ENCODE peak calls at places on chromosomes 7 and 10, in ten cellular contexts. A is body of pancreas, R is transverse colon, C is esophagus muscularis mucosa, E is breast epithelium, G is A549, X is gastrocnemius medialis, P is HCT116, S is suprapubic skin, T is IMR-90. M is an unnamed sample. For H3K4me1, the result is how much of the 10 kb centered on the place peaks cover.

GRCh38 chr7:1908823-1909420 is 238.8 kb downstream of the ELFN1 start:
- DNase-seq in A (no peak), R (no peak), C (no peak), E (no peak), G (no peak), X (no peak), P (no peak), S (no peak), T (no peak), M (no peak)

GRCh38 chr10:96686514-96686913 is 33.8 kb downstream of the PIK3AP1 start:
- DNase-seq in A (no peak), R (no peak), C (no peak), E (no peak), G (no peak), X (no peak), P (no peak), S (no peak), T (no peak), M (no peak)

GRCh38 chr7:150969483-150969874 is 8.6 kb downstream of the KCNH2 start:
- DNase-seq in A (no peak), R (no peak), C (no peak), E (no peak), G (no peak), X (no peak), P (no peak), S (no peak), T (no peak), M (no peak)

GRCh38 chr7:44383566-44383965 is 58.2 kb upstream of the CAMK2B start:
- DNase-seq in A (no peak), R (no peak), C (peak), E (no peak), G (no peak), X (no peak), P (no peak), S (no peak), T (peak), M (no peak)

GRCh38 chr7:85659364-85659763 is 472.5 kb upstream of the SEMA3D start:
- DNase-seq in A (no peak), R (no peak), C (no peak), E (no peak), G (no peak), X (no peak), P (no peak), S (no peak), T (peak), M (no peak)

GRCh38 chr7:76185187-76185915 is 16.3 kb upstream of the SRRM3 start:
- DNase-seq in A (no peak), R (no peak), C (no peak), E (no peak), G (no peak), X (no peak), P (no peak), S (no peak), T (no peak), M (no peak)

GRCh38 chr10:88395677-88396076 is 187.4 kb downstream of the RNLS start:
- DNase-seq in A (no peak), R (no peak), C (no peak), E (no peak), G (no peak), X (no peak), P (no peak), S (no peak), T (peak), M (no peak)

GRCh38 chr7:134854816-134855215 is 75.4 kb downstream of the CALD1 start:
- DNase-seq in A (no peak), R (no peak), C (no peak), E (no peak), G (no peak), X (no peak), P (no peak), S (no peak), T (peak), M (no peak)

GRCh38 chr10:105837951-105838350 is 1196.9 kb downstream of the SORCS3 start:
- DNase-seq in A (no peak), R (no peak), C (no peak), E (no peak), G (no peak), X (no peak), P (no peak), S (no peak), T (no peak), M (no peak)

GRCh38 chr7:29308424-29308823 is 113.8 kb downstream of the CHN2 start:
- DNase-seq in A (no peak), R (no peak), C (no peak), E (no peak), G (no peak), X (no peak), P (no peak), S (no peak), T (no peak), M (no peak)

GRCh38 chr10:94123253-94123995 is 129.7 kb downstream of the PLCE1 start:
- DNase-seq in A (peak), R (no peak), C (no peak), E (no peak), G (peak), X (no peak), P (no peak), S (no peak), T (peak), M (no peak)

GRCh38 chr7:45937301-45937700 is 16.2 kb upstream of the IGFBP3 start:
- DNase-seq in A (no peak), R (no peak), C (peak), E (no peak), G (no peak), X (no peak), P (no peak), S (no peak), T (no peak), M (no peak)

GRCh38 chr10:50510517-50511473 is 113.0 kb downstream of the SGMS1 start:
- DNase-seq in A (no peak), R (no peak), C (no peak), E (no peak), G (no peak), X (no peak), P (no peak), S (no peak), T (no peak), M (no peak)

GRCh38 chr10:48306870-48307531 is 524 bp downstream of the MAPK8 start:
- DNase-seq in A (peak), R (peak), C (no peak), E (peak), G (peak), X (peak), P (no peak), S (no peak), T (peak), M (no peak)

GRCh38 chr7:149006345-149006725 is 22.0 kb downstream of the PDIA4 start:
- DNase-seq in A (no peak), R (no peak), C (no peak), E (no peak), G (no peak), X (no peak), P (no peak), S (no peak), T (no peak), M (no peak)

GRCh38 chr7:5532520-5533335 is 109.1 kb upstream of the TNRC18 start:
- DNase-seq in A (peak), R (peak), C (no peak), E (peak), G (no peak), X (no peak), P (no peak), S (peak), T (no peak), M (no peak)

GRCh38 chr7:101818699-101819071 is 1.3 kb downstream of the CUX1 start:
- DNase-seq in A (no peak), R (no peak), C (no peak), E (no peak), G (no peak), X (no peak), P (no peak), S (no peak), T (no peak), M (no peak)

GRCh38 chr7:141115949-141116348 is 42.1 kb downstream of the TMEM178B start:
- DNase-seq in A (peak), R (no peak), C (no peak), E (no peak), G (no peak), X (no peak), P (no peak), S (no peak), T (no peak), M (no peak)

GRCh38 chr10:36349445-36350063 is 707.5 kb upstream of the FZD8 start:
- DNase-seq in A (no peak), R (no peak), C (no peak), E (no peak), G (no peak), X (no peak), P (no peak), S (no peak), T (peak), M (no peak)

GRCh38 chr10:122248356-122249302 is 22.5 kb upstream of the BTBD16 start:
- DNase-seq in A (no peak), R (no peak), C (no peak), E (no peak), G (no peak), X (no peak), P (no peak), S (peak), T (no peak), M (no peak)

GRCh38 chr7:131294553-131294952 is 33.1 kb upstream of the MKLN1 start:
- DNase-seq in A (no peak), R (no peak), C (peak), E (no peak), G (no peak), X (no peak), P (no peak), S (no peak), T (no peak), M (no peak)

GRCh38 chr10:12960939-12961338 is 40.6 kb downstream of the CCDC3 start:
- DNase-seq in A (no peak), R (no peak), C (no peak), E (no peak), G (no peak), X (no peak), P (no peak), S (no peak), T (no peak), M (no peak)

GRCh38 chr7:44727346-44728262 is 21.0 kb upstream of the ZMIZ2 start:
- DNase-seq in A (no peak), R (no peak), C (no peak), E (no peak), G (no peak), X (no peak), P (no peak), S (no peak), T (peak), M (no peak)

GRCh38 chr10:99941942-99942835 is 67.6 kb downstream of the DNMBP start:
- DNase-seq in A (no peak), R (no peak), C (no peak), E (no peak), G (no peak), X (no peak), P (no peak), S (no peak), T (peak), M (no peak)

GRCh38 chr10:11639346-11639745 is 27.9 kb upstream of the USP6NL start:
- DNase-seq in A (no peak), R (no peak), C (no peak), E (no peak), G (no peak), X (no peak), P (no peak), S (no peak), T (no peak), M (no peak)

GRCh38 chr10:100053686-100054460 is 27.8 kb downstream of the CPN1 start:
- DNase-seq in A (no peak), R (no peak), C (no peak), E (no peak), G (no peak), X (no peak), P (no peak), S (no peak), T (no peak), M (no peak)

GRCh38 chr10:45379891-45380540 is 6.0 kb downstream of the ALOX5 start:
- DNase-seq in A (peak), R (peak), C (no peak), E (no peak), G (no peak), X (no peak), P (no peak), S (peak), T (no peak), M (no peak)

GRCh38 chr10:1169186-1169885 is 113.2 kb downstream of the WDR37 start:
- DNase-seq in A (no peak), R (no peak), C (no peak), E (peak), G (no peak), X (no peak), P (no peak), S (peak), T (no peak), M (no peak)

GRCh38 chr10:126906704-126907422 is 1.6 kb downstream of the DOCK1 start:
- DNase-seq in A (peak), R (no peak), C (no peak), E (peak), G (no peak), X (no peak), P (no peak), S (peak), T (no peak), M (no peak)
- H3K4me3 ChIP-seq in A (no peak), R (no peak), C (peak), E (peak), G (peak), X (peak), P (peak), S (peak), T (peak), M (peak)

GRCh38 chr10:30434273-30435067 is 486 bp downstream of the MAP3K8 start:
- DNase-seq in A (peak), R (peak), C (peak), E (peak), G (peak), X (peak), P (peak), S (peak), T (peak), M (peak)
- TF ChIP-seq POLR2A in A (peak), R (peak), C (peak), E (peak), G (peak), X (peak), P (no peak), S (peak), T (no peak), M (peak)

GRCh38 chr7:47401571-47402570 is 180.0 kb downstream of the TNS3 start:
- DNase-seq in A (no peak), R (peak), C (no peak), E (no peak), G (no peak), X (no peak), P (no peak), S (no peak), T (no peak), M (no peak)
- H3K4me1 ChIP-seq in A (under half), R (under half), C (under half), E (under half), G (under half), X (under half), P (under half), S (under half), T (under half), M (under half)

GRCh38 chr7:50159154-50159553 is 66.1 kb upstream of the ZPBP start:
- DNase-seq in A (no peak), R (no peak), C (no peak), E (no peak), G (no peak), X (no peak), P (no peak), S (no peak), T (no peak), M (no peak)

GRCh38 chr7:50156163-50156562 is 63.1 kb upstream of the ZPBP start:
- DNase-seq in A (no peak), R (no peak), C (no peak), E (no peak), G (no peak), X (no peak), P (no peak), S (no peak), T (no peak), M (no peak)

GRCh38 chr7:50155755-50156154 is 62.7 kb upstream of the ZPBP start:
- DNase-seq in A (no peak), R (no peak), C (no peak), E (no peak), G (no peak), X (no peak), P (no peak), S (no peak), T (no peak), M (no peak)

GRCh38 chr7:50153141-50153540 is 60.1 kb upstream of the ZPBP start:
- DNase-seq in A (no peak), R (no peak), C (no peak), E (no peak), G (no peak), X (no peak), P (no peak), S (no peak), T (no peak), M (no peak)

DNA sequence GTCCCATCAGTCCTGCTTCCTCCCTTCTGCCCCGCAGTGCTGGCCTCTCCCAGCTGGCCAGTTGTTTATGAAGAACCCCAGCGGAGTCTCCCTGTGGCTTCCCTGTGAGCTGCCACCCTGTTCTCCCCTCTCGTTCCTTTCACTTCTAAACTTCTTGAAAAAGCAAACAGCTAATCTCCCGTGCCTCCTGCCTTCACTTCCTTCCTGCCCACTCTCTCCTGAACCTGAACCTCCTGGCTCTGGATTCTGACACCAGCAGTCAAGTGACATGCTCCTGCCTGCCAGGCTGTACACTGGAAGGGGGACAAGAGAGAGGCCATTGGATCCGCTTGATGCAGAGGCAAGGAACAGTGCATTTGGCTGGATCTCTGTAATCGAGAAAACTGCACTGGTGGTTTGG is 63.7 kb upstream of the ZPBP start:
- DNase-seq in A (no peak), R (no peak), C (no peak), E (no peak), G (no peak), X (no peak), P (no peak), S (no peak), T (no peak), M (no peak)
- H3K4me3 ChIP-seq in A (no peak), R (no peak), C (no peak), E (no peak), G (no peak), X (no peak), P (no peak), S (no peak), T (no peak), M (no peak)

GRCh38 chr10:132306951-132307751 is 599 bp downstream of the STK32C start:
- DNase-seq in A (peak), R (peak), C (no peak), E (peak), G (peak), X (no peak), P (no peak), S (peak), T (no peak), M (no peak)

GRCh38 chr10:132306341-132306685 is 1.4 kb downstream of the STK32C start:
- DNase-seq in A (no peak), R (no peak), C (no peak), E (peak), G (no peak), X (no peak), P (no peak), S (peak), T (no peak), M (no peak)

GRCh38 chr10:132309466-132309865 is 1.7 kb upstream of the STK32C start:
- DNase-seq in A (no peak), R (no peak), C (no peak), E (peak), G (no peak), X (no peak), P (no peak), S (peak), T (no peak), M (no peak)

GRCh38 chr10:132308588-132309451 is 1.1 kb upstream of the STK32C start:
- DNase-seq in A (no peak), R (no peak), C (no peak), E (peak), G (peak), X (no peak), P (no peak), S (peak), T (no peak), M (no peak)

GRCh38 chr10:132307823-132308587 is at the start of gene STK32C:
- DNase-seq in A (peak), R (peak), C (peak), E (peak), G (peak), X (peak), P (peak), S (peak), T (peak), M (peak)
- TF ChIP-seq POLR2A in A (peak), R (peak), C (no peak), E (no peak), G (peak), X (peak), P (no peak), S (no peak), T (no peak), M (no peak)

GRCh38 chr7:100544949-100545635 is 6.1 kb downstream of the AGFG2 start:
- DNase-seq in A (peak), R (no peak), C (no peak), E (no peak), G (no peak), X (no peak), P (no peak), S (no peak), T (peak), M (no peak)
- H3K4me1 ChIP-seq in A (half or more), R (under half), C (half or more), E (under half), G (half or more), X (under half), P (half or more), S (half or more), T (under half), M (half or more)

GRCh38 chr10:91909178-91909677 is at the start of gene FGFBP3:
- DNase-seq in A (peak), R (peak), C (no peak), E (no peak), G (peak), X (no peak), P (peak), S (no peak), T (peak), M (no peak)
- H3K4me3 ChIP-seq in A (peak), R (peak), C (peak), E (peak), G (peak), X (peak), P (peak), S (peak), T (peak), M (peak)

DNA sequence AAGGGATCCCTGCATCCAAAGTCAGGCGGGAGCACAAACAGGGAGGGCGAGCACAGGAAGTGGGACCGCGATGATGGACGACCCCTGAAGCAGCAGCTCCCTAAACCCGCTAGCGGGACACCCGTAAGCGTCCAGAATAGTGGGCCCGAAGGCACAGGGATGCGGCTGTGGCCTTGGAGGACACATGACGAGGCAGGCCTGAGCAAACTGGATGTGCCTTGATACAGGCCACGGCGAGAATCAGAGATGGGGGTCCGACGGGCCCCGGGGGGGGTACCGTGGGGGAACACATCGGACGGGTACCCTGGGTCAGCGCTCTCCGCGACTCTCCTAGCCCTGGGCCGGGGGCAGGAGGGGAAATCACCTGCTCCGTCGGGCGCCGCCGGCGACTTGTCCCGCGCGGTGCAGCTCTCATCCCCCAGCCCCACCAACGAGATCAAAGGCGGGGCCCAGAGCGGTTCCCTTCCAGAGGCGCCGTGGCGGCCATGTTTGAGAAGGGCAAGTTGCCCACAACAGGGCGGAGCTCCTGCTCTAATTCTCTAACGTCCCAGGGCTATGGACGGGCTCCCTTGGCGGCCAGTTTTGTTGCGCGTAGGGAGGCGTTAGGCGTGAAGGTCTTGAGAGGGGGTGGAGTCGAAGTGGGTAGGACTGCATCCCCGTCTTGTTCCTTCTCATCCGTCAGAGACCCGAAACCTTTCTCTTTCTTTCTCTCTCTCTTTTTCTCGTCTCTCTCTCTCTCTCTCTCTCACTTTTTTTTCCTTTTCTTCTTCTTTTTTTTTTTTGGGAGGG is at the start of gene CUEDC2:
- DNase-seq in A (peak), R (peak), C (peak), E (peak), G (peak), X (peak), P (peak), S (peak), T (peak), M (peak)
- TF ChIP-seq POLR2A in A (peak), R (peak), C (no peak), E (peak), G (peak), X (peak), P (peak), S (no peak), T (peak), M (no peak)

GRCh38 chr7:116560021-116560970 is 35.5 kb downstream of the CAV1 start:
- DNase-seq in A (no peak), R (no peak), C (no peak), E (no peak), G (no peak), X (no peak), P (no peak), S (no peak), T (no peak), M (no peak)

GRCh38 chr7:116562529-116563121 is 37.8 kb downstream of the CAV1 start:
- DNase-seq in A (no peak), R (no peak), C (no peak), E (no peak), G (no peak), X (no peak), P (no peak), S (no peak), T (no peak), M (no peak)

GRCh38 chr7:116565981-116566380 is 41.1 kb downstream of the CAV1 start:
- DNase-seq in A (no peak), R (no peak), C (no peak), E (no peak), G (no peak), X (no peak), P (no peak), S (no peak), T (no peak), M (no peak)

GRCh38 chr7:116557901-116558300 is 33.1 kb downstream of the CAV1 start:
- DNase-seq in A (no peak), R (no peak), C (no peak), E (no peak), G (no peak), X (no peak), P (no peak), S (no peak), T (no peak), M (no peak)

GRCh38 chr7:116561697-116562483 is 37.1 kb downstream of the CAV1 start:
- DNase-seq in A (no peak), R (no peak), C (no peak), E (no peak), G (no peak), X (peak), P (no peak), S (no peak), T (peak), M (no peak)
- H3K4me1 ChIP-seq in A (under half), R (under half), C (under half), E (under half), G (under half), X (under half), P (under half), S (under half), T (under half), M (under half)